ENCODE peak calls at places on chromosomes 12 and 14, in nine cellular contexts. Q is GM12878, J is tibial artery, F is lower lobe of right lung, W is A673, D is PC-9, A is cardiac muscle cell, P is esophagus squamous epithelium, M is Panc1. N is an unnamed sample.

GRCh38 chr14:98926151-98926550 is 345.8 kb downstream of the BCL11B start:
- DNase-seq in Q (no peak), J (peak; percentile 5), F (no peak), W (no peak), D (no peak), A (no peak), P (no peak), M (no peak), N (no peak)

GRCh38 chr14:36550899-36551298 is 30.9 kb upstream of the NKX2-1 start:
- DNase-seq in Q (no peak), J (no peak), F (no peak), W (no peak), D (no peak), A (no peak), P (no peak), M (no peak), N (no peak)

GRCh38 chr14:76500011-76500410 is 124.1 kb downstream of the ESRRB start:
- DNase-seq in Q (no peak), J (no peak), F (no peak), W (no peak), D (no peak), A (peak; percentile 14), P (no peak), M (no peak), N (no peak)

GRCh38 chr12:23585782-23586163 is 363.7 kb downstream of the SOX5 start:
- DNase-seq in Q (no peak), J (no peak), F (no peak), W (no peak), D (no peak), A (no peak), P (no peak), M (no peak), N (peak; percentile 2)

GRCh38 chr14:76778546-76779215 is 17.4 kb downstream of the VASH1 start:
- DNase-seq in Q (no peak), J (no peak), F (no peak), W (no peak), D (no peak), A (no peak), P (no peak), M (no peak), N (no peak)

GRCh38 chr14:97056086-97056485 is 258.9 kb downstream of the VRK1 start:
- DNase-seq in Q (no peak), J (no peak), F (no peak), W (peak; percentile 51), D (no peak), A (no peak), P (no peak), M (no peak), N (no peak)

GRCh38 chr12:46445551-46446235 is 73.1 kb upstream of the SLC38A2 start:
- DNase-seq in Q (no peak), J (no peak), F (no peak), W (no peak), D (no peak), A (no peak), P (no peak), M (no peak), N (no peak)

GRCh38 chr12:77374687-77375086 is 309.3 kb upstream of the E2F7 start:
- DNase-seq in Q (no peak), J (no peak), F (no peak), W (no peak), D (no peak), A (no peak), P (no peak), M (no peak), N (no peak)

GRCh38 chr12:74401966-74402365 is 135.7 kb upstream of the ATXN7L3B start:
- DNase-seq in Q (no peak), J (no peak), F (no peak), W (no peak), D (no peak), A (no peak), P (no peak), M (no peak), N (no peak)

GRCh38 chr14:104101086-104101621 is 15.7 kb downstream of the ASPG start:
- DNase-seq in Q (no peak), J (no peak), F (peak; percentile 67), W (no peak), D (no peak), A (no peak), P (no peak), M (no peak), N (no peak)

GRCh38 chr12:1835178-1836131 is 15.1 kb downstream of the LRTM2 start:
- DNase-seq in Q (no peak), J (no peak), F (peak; percentile 24), W (no peak), D (no peak), A (no peak), P (no peak), M (no peak), N (no peak)

GRCh38 chr12:58731096-58731495 is 189.2 kb downstream of the LRIG3 start:
- DNase-seq in Q (no peak), J (no peak), F (no peak), W (no peak), D (no peak), A (no peak), P (no peak), M (no peak), N (no peak)

GRCh38 chr14:73227812-73228781 is 9.2 kb upstream of the PAPLN start:
- DNase-seq in Q (no peak), J (peak; percentile 60), F (peak; percentile 40), W (peak; percentile 31), D (peak; percentile 51), A (peak; percentile 94), P (no peak), M (peak; percentile 38), N (peak; percentile 42)

GRCh38 chr12:109388167-109388563 is 40.5 kb downstream of the MYO1H start:
- DNase-seq in Q (no peak), J (no peak), F (no peak), W (no peak), D (no peak), A (no peak), P (no peak), M (no peak), N (no peak)

GRCh38 chr12:109385339-109386078 is 37.8 kb downstream of the MYO1H start:
- DNase-seq in Q (no peak), J (peak; percentile 47), F (peak; percentile 46), W (peak; percentile 59), D (peak; percentile 6), A (peak; percentile 68), P (no peak), M (peak; percentile 27), N (peak; percentile 48)

GRCh38 chr12:109389146-109389545 is 41.4 kb downstream of the MYO1H start:
- DNase-seq in Q (no peak), J (no peak), F (no peak), W (peak; percentile 54), D (peak; percentile 4), A (no peak), P (no peak), M (no peak), N (no peak)

GRCh38 chr12:109386079-109386473 is 38.4 kb downstream of the MYO1H start:
- DNase-seq in Q (no peak), J (no peak), F (no peak), W (no peak), D (no peak), A (no peak), P (no peak), M (no peak), N (no peak)

GRCh38 chr12:109387425-109388166 is 39.9 kb downstream of the MYO1H start:
- DNase-seq in Q (no peak), J (no peak), F (no peak), W (peak; percentile 72), D (peak; percentile 4), A (peak; percentile 39), P (no peak), M (no peak), N (peak; percentile 57)
- TF ChIP-seq CTCF in Q (peak; percentile 51), J (peak; percentile 26), F (peak; percentile 53), W (peak; percentile 79), D (peak; percentile 74), A (peak; percentile 53), P (no peak), M (peak; percentile 80), N (peak; percentile 63)

DNA sequence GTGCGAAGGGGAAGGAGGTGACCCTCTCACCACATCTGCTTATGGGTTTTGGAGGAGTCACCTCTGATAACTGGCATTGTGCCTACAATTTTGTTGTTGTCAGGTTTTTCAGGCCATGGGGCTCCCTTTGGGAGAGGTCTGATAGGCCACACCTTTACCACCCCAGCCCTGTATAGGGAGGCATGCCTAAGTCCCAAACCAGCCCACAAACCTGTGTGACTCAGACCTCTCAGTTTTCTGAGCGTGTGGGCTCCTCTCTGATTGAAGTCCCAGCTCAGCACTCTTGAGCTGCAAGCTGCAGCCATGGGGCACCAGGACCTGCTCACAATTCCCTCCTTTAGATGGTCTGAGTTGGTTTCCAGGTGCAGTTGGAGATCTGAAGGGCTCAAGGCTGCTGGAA is 1429.3 kb upstream of the TMEM132C start:
- DNase-seq in Q (no peak), J (no peak), F (no peak), W (no peak), D (no peak), A (no peak), P (no peak), M (no peak), N (no peak)
- H3K9me3 ChIP-seq in Q (peaks cover 2% of the 10 kb centered on the region), J (no peaks in the 10 kb centered on the region), F (peaks cover 23% of the 10 kb centered on the region), W (peaks cover 10% of the 10 kb centered on the region), D (no peaks in the 10 kb centered on the region), A (no peaks in the 10 kb centered on the region), P (no peaks in the 10 kb centered on the region), M (no peaks in the 10 kb centered on the region), N (peaks cover 15% of the 10 kb centered on the region)

DNA sequence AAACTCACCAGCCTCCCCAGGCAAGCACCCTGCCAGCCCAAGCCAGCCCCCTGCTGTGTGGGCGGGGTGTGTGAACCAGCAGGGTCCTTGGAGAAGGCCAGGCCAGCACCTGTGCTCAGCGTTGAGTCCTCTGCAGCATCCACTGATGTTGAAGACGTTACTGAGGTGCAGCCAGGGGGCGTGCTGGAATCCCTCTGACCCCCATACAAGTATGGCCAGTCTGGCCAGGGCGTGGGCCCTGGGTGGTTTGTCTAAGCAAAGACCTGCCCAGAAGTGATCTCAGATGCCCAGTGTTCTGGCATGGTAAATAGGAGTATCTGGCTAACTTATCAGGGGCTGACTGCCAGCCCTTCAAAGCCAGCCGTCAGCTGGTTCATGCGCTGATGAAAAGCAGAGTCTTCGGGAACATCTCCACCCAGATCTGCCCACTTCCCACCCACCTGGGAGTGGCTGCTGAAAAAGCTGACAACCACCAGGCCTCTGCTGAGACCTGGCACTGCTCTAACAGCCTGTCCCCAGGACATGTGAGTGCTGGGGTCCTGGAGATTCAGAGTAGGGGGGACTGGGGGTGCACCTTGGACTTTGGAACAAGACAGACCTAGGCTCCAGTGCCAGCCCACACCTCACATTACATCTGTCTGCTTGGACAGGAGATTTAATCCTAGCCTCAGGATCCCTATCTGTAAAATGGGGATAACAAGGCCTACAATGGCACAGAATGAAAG is 41.1 kb downstream of the ACTN1 start:
- DNase-seq in Q (no peak), J (peak; percentile 58), F (no peak), W (no peak), D (peak; percentile 89), A (no peak), P (no peak), M (no peak), N (peak; percentile 53)
- TF ChIP-seq CTCF in Q (no peak), J (peak; percentile 26), F (no peak), W (peak; percentile 27), D (peak; percentile 23), A (peak; percentile 38), P (peak; percentile 16), M (no peak), N (peak; percentile 38)

DNA sequence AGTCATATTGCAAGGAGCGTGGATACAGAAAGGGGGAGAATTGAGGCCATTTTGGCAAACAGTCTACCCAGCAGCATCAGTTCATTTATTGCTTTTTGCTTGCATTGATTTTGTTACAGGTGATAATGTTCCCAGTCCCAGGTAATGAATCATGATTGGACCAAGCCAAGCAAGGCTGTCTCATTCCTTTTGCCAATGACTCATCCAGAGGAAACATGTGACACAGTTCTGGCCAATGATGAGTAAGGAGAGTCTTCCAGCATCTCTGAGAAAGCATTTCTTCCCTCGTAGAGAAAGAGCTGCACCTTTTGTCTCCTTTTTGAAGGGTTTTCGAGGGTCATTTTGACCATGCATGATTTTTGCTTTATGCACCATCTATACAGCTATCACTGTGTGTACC is 68.2 kb downstream of the SLC15A4 start:
- DNase-seq in Q (no peak), J (no peak), F (no peak), W (no peak), D (no peak), A (no peak), P (no peak), M (no peak), N (no peak)
- H3K9me3 ChIP-seq in Q (no peaks in the 10 kb centered on the region), J (no peaks in the 10 kb centered on the region), F (no peaks in the 10 kb centered on the region), W (no peaks in the 10 kb centered on the region), D (no peaks in the 10 kb centered on the region), A (no peaks in the 10 kb centered on the region), P (no peaks in the 10 kb centered on the region), M (no peaks in the 10 kb centered on the region), N (no peaks in the 10 kb centered on the region)